ENCODE peak calls at places on chromosomes 11 and 22, in ten cellular contexts. A is HEK293T; V is right lobe of liver; P is T-helper 2 cell; L is NCI-H1105 treated with DMSO at 0.1 percent for 48 hours; S is T-helper 9 cell; R is fibroblast of lung; M is activated T-cell treated with anti-CD3 and anti-CD28 coated beads, Interleukin-2, amount 50 U/mL, for 4 hours; Y is GM19239; F is neuronal stem cell. U is an unnamed sample.
A peak's percentile ranks its signal among the peaks of the same experiment; 100 is the strongest.

GRCh38 chr22:47107431-47107830 is 345.0 kb downstream of the TBC1D22A start:
- DNase-seq in A (no peak), V (no peak), P (no peak), L (no peak), S (no peak), R (peak; percentile 85), M (no peak), Y (no peak), F (no peak), U (no peak)

GRCh38 chr11:111206472-111206871 is 39.1 kb upstream of the POU2AF2 start:
- DNase-seq in A (no peak), V (no peak), P (no peak), L (no peak), S (no peak), R (peak; percentile 81), M (no peak), Y (no peak), F (no peak), U (no peak)

GRCh38 chr11:3222941-3223905 is 4.6 kb upstream of the MRGPRG start:
- DNase-seq in A (no peak), V (peak; percentile 51), P (no peak), L (no peak), S (no peak), R (no peak), M (no peak), Y (no peak), F (no peak), U (no peak)

GRCh38 chr22:45785458-45785857 is 113.8 kb downstream of the ATXN10 start:
- DNase-seq in A (no peak), V (peak; percentile 73), P (no peak), L (no peak), S (no peak), R (peak; percentile 83), M (no peak), Y (no peak), F (no peak), U (no peak)

GRCh38 chr22:49920859-49921258 is 2.4 kb downstream of the CRELD2 start:
- DNase-seq in A (no peak), V (no peak), P (no peak), L (no peak), S (no peak), R (no peak), M (no peak), Y (no peak), F (no peak), U (no peak)

GRCh38 chr11:61021661-61022212 is 50.3 kb downstream of the CD6 start:
- DNase-seq in A (no peak), V (no peak), P (peak; percentile 86), L (no peak), S (peak; percentile 92), R (no peak), M (peak; percentile 90), Y (no peak), F (no peak), U (peak; percentile 89)

GRCh38 chr11:73140213-73141030 is 1.7 kb downstream of the FCHSD2 start:
- DNase-seq in A (peak; percentile 40), V (peak; percentile 71), P (no peak), L (peak; percentile 20), S (no peak), R (peak; percentile 49), M (no peak), Y (no peak), F (peak; percentile 26), U (no peak)

GRCh38 chr22:40603088-40603605 is 33.4 kb downstream of the MRTFA start:
- DNase-seq in A (no peak), V (no peak), P (no peak), L (no peak), S (no peak), R (peak; percentile 87), M (no peak), Y (no peak), F (no peak), U (no peak)

GRCh38 chr22:35076648-35077047 is 10.7 kb downstream of the ISX start:
- DNase-seq in A (no peak), V (no peak), P (no peak), L (no peak), S (no peak), R (no peak), M (no peak), Y (no peak), F (no peak), U (no peak)

GRCh38 chr22:39797528-39798147 is 95.9 kb downstream of the ENTHD1 start:
- DNase-seq in A (no peak), V (no peak), P (no peak), L (no peak), S (no peak), R (no peak), M (no peak), Y (no peak), F (no peak), U (no peak)

GRCh38 chr11:35192347-35192746 is 53.4 kb downstream of the CD44 start:
- DNase-seq in A (no peak), V (peak; percentile 82), P (no peak), L (no peak), S (no peak), R (peak; percentile 54), M (no peak), Y (no peak), F (no peak), U (no peak)

GRCh38 chr11:79174045-79175008 is 266.5 kb downstream of the TENM4 start:
- DNase-seq in A (no peak), V (no peak), P (no peak), L (no peak), S (no peak), R (peak; percentile 53), M (no peak), Y (no peak), F (no peak), U (no peak)

GRCh38 chr11:63920126-63920869 is 3.3 kb upstream of the RCOR2 start:
- DNase-seq in A (no peak), V (no peak), P (no peak), L (no peak), S (no peak), R (no peak), M (no peak), Y (no peak), F (no peak), U (no peak)

GRCh38 chr11:83112886-83113285 is 41.2 kb upstream of the RAB30 start:
- DNase-seq in A (no peak), V (no peak), P (no peak), L (no peak), S (no peak), R (no peak), M (no peak), Y (no peak), F (no peak), U (no peak)

GRCh38 chr11:11570823-11571222 is 51.0 kb downstream of the GALNT18 start:
- DNase-seq in A (no peak), V (no peak), P (no peak), L (no peak), S (no peak), R (no peak), M (no peak), Y (no peak), F (no peak), U (no peak)

GRCh38 chr22:39960791-39961746 is 872 bp downstream of the TMA7B start:
- DNase-seq in A (no peak), V (no peak), P (no peak), L (no peak), S (peak; percentile 23), R (peak; percentile 99), M (peak; percentile 46), Y (peak; percentile 66), F (no peak), U (peak; percentile 62)

GRCh38 chr11:113261709-113262475 is 52.5 kb upstream of the TTC12 start:
- DNase-seq in A (no peak), V (no peak), P (no peak), L (no peak), S (no peak), R (peak; percentile 97), M (no peak), Y (no peak), F (no peak), U (no peak)

GRCh38 chr22:20093437-20093836 is 13.4 kb downstream of the DGCR8 start:
- DNase-seq in A (no peak), V (peak; percentile 97), P (no peak), L (no peak), S (no peak), R (no peak), M (no peak), Y (no peak), F (no peak), U (no peak)

GRCh38 chr22:42881982-42882656 is 25.0 kb upstream of the ARFGAP3 start:
- DNase-seq in A (no peak), V (peak; percentile 94), P (no peak), L (no peak), S (no peak), R (no peak), M (no peak), Y (no peak), F (no peak), U (no peak)

GRCh38 chr11:69968407-69969347 is 109.4 kb upstream of the ANO1 start:
- DNase-seq in A (no peak), V (peak; percentile 77), P (no peak), L (no peak), S (no peak), R (no peak), M (no peak), Y (no peak), F (no peak), U (no peak)

GRCh38 chr22:17928391-17928790 is 96.0 kb downstream of the MICAL3 start:
- DNase-seq in A (no peak), V (no peak), P (no peak), L (no peak), S (no peak), R (no peak), M (no peak), Y (no peak), F (no peak), U (no peak)

GRCh38 chr11:61671527-61671926 is 8.7 kb upstream of the DAGLA start:
- DNase-seq in A (no peak), V (no peak), P (no peak), L (no peak), S (no peak), R (no peak), M (no peak), Y (no peak), F (no peak), U (no peak)

GRCh38 chr11:129946256-129946655 is 50.9 kb upstream of the NFRKB start:
- DNase-seq in A (no peak), V (no peak), P (no peak), L (no peak), S (no peak), R (peak; percentile 72), M (no peak), Y (no peak), F (no peak), U (no peak)

GRCh38 chr22:29143848-29144785 is 61.6 kb upstream of the EMID1 start:
- DNase-seq in A (no peak), V (no peak), P (no peak), L (no peak), S (no peak), R (no peak), M (no peak), Y (no peak), F (no peak), U (no peak)

GRCh38 chr22:37599161-37599560 is 9.5 kb upstream of the GGA1 start:
- DNase-seq in A (no peak), V (no peak), P (no peak), L (peak; percentile 20), S (no peak), R (no peak), M (no peak), Y (no peak), F (no peak), U (no peak)

GRCh38 chr22:32325416-32325801 is 32.3 kb upstream of the RFPL3 start:
- DNase-seq in A (no peak), V (no peak), P (no peak), L (peak; percentile 12), S (no peak), R (no peak), M (no peak), Y (no peak), F (no peak), U (no peak)

GRCh38 chr22:39220450-39220849 is 24.3 kb downstream of the PDGFB start:
- DNase-seq in A (no peak), V (no peak), P (no peak), L (no peak), S (no peak), R (no peak), M (no peak), Y (no peak), F (no peak), U (no peak)

GRCh38 chr11:72812604-72812967 is 1.6 kb upstream of the ATG16L2 start:
- DNase-seq in A (no peak), V (peak; percentile 39), P (no peak), L (no peak), S (no peak), R (no peak), M (no peak), Y (no peak), F (no peak), U (no peak)

U was measured in activated CD8-positive, alpha-beta memory T cell treated with anti-CD3 and anti-CD28 coated beads, Interleukin-2, amount 50 U/mL, for 4 hours.